ENCODE peak calls at places on chromosomes 13 and 19, in eight cellular contexts. One of them, this sample, is unnamed.

GRCh38 chr13:107644136-107644535 is 571.2 kb downstream of the LIG4 start:
- DNase-seq in CD4-positive, alpha-beta T cell: no peak
- DNase-seq in psoas muscle: no peak
- DNase-seq in brain microvascular endothelial cell: no peak
- DNase-seq in PC-3: no peak
- DNase-seq in fibroblast of lung: no peak
- DNase-seq in cardiac muscle cell: no peak
- DNase-seq in suprapubic skin: no peak
- DNase-seq in this sample: no peak

GRCh38 chr13:43767351-43767901 is 19.3 kb downstream of the ENOX1 start:
- DNase-seq in CD4-positive, alpha-beta T cell: no peak
- DNase-seq in psoas muscle: peak; percentile 52
- DNase-seq in brain microvascular endothelial cell: no peak
- DNase-seq in PC-3: no peak
- DNase-seq in fibroblast of lung: peak; percentile 55
- DNase-seq in cardiac muscle cell: peak; percentile 60
- DNase-seq in suprapubic skin: no peak
- DNase-seq in this sample: no peak

GRCh38 chr19:31423896-31424295 is 74.7 kb upstream of the TSHZ3 start:
- DNase-seq in CD4-positive, alpha-beta T cell: no peak
- DNase-seq in psoas muscle: no peak
- DNase-seq in brain microvascular endothelial cell: no peak
- DNase-seq in PC-3: no peak
- DNase-seq in fibroblast of lung: no peak
- DNase-seq in cardiac muscle cell: no peak
- DNase-seq in suprapubic skin: no peak
- DNase-seq in this sample: no peak

GRCh38 chr19:49712397-49712859 is 21.5 kb downstream of the CPT1C start:
- DNase-seq in CD4-positive, alpha-beta T cell: no peak
- DNase-seq in psoas muscle: peak; percentile 66
- DNase-seq in brain microvascular endothelial cell: no peak
- DNase-seq in PC-3: peak; percentile 86
- DNase-seq in fibroblast of lung: peak; percentile 61
- DNase-seq in cardiac muscle cell: no peak
- DNase-seq in suprapubic skin: no peak
- DNase-seq in this sample: no peak

GRCh38 chr13:20332361-20333096 is 100.4 kb upstream of the GJB6 start:
- DNase-seq in CD4-positive, alpha-beta T cell: no peak
- DNase-seq in psoas muscle: no peak
- DNase-seq in brain microvascular endothelial cell: no peak
- DNase-seq in PC-3: no peak
- DNase-seq in fibroblast of lung: peak; percentile 18
- DNase-seq in cardiac muscle cell: peak; percentile 25
- DNase-seq in suprapubic skin: no peak
- DNase-seq in this sample: no peak

GRCh38 chr19:9823816-9824215 is 3.9 kb upstream of the UBL5 start:
- DNase-seq in CD4-positive, alpha-beta T cell: no peak
- DNase-seq in psoas muscle: peak; percentile 4
- DNase-seq in brain microvascular endothelial cell: no peak
- DNase-seq in PC-3: no peak
- DNase-seq in fibroblast of lung: no peak
- DNase-seq in cardiac muscle cell: no peak
- DNase-seq in suprapubic skin: no peak
- DNase-seq in this sample: no peak

GRCh38 chr19:32406161-32407003 is 812 bp downstream of the DPY19L3 start:
- DNase-seq in CD4-positive, alpha-beta T cell: no peak
- DNase-seq in psoas muscle: no peak
- DNase-seq in brain microvascular endothelial cell: no peak
- DNase-seq in PC-3: no peak
- DNase-seq in fibroblast of lung: no peak
- DNase-seq in cardiac muscle cell: no peak
- DNase-seq in suprapubic skin: peak; percentile 78
- DNase-seq in this sample: no peak

GRCh38 chr13:113118328-113119021 is 4.1 kb upstream of the F10 start:
- DNase-seq in CD4-positive, alpha-beta T cell: no peak
- DNase-seq in psoas muscle: no peak
- DNase-seq in brain microvascular endothelial cell: no peak
- DNase-seq in PC-3: no peak
- DNase-seq in fibroblast of lung: no peak
- DNase-seq in cardiac muscle cell: no peak
- DNase-seq in suprapubic skin: peak; percentile 51
- DNase-seq in this sample: no peak

GRCh38 chr13:37360556-37360955 is 238.0 kb downstream of the POSTN start:
- DNase-seq in CD4-positive, alpha-beta T cell: no peak
- DNase-seq in psoas muscle: no peak
- DNase-seq in brain microvascular endothelial cell: no peak
- DNase-seq in PC-3: no peak
- DNase-seq in fibroblast of lung: peak; percentile 7
- DNase-seq in cardiac muscle cell: no peak
- DNase-seq in suprapubic skin: no peak
- DNase-seq in this sample: no peak

GRCh38 chr19:51742736-51743288 is 8.9 kb downstream of the FPR1 start:
- DNase-seq in CD4-positive, alpha-beta T cell: no peak
- DNase-seq in psoas muscle: no peak
- DNase-seq in brain microvascular endothelial cell: peak; percentile 37
- DNase-seq in PC-3: peak; percentile 42
- DNase-seq in fibroblast of lung: no peak
- DNase-seq in cardiac muscle cell: no peak
- DNase-seq in suprapubic skin: no peak
- DNase-seq in this sample: no peak

GRCh38 chr19:7869453-7869909 is 4.7 kb downstream of the PRR36 start:
- DNase-seq in CD4-positive, alpha-beta T cell: peak; percentile 76
- DNase-seq in psoas muscle: peak; percentile 78
- DNase-seq in brain microvascular endothelial cell: no peak
- DNase-seq in PC-3: peak; percentile 80
- DNase-seq in fibroblast of lung: peak; percentile 25
- DNase-seq in cardiac muscle cell: peak; percentile 84
- DNase-seq in suprapubic skin: peak; percentile 85
- DNase-seq in this sample: no peak

DNA sequence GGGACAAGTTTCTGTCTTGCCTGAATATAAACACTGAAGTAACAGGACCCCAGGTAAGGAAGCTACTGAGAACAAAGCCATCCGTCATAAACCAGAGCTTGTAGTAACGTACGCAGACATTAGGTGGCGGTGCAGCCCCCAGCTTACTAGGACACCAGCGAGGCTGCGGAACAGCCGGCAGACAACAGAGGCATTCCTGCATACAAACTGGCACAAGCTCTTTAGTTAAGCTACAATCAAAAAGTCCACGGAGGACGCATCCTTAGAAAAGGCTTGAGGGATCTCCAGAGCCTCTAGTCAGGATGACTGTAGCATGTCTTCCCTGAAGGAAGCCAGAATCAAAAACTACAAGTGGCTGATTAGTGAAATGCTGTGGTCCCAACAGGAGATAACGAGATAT is 26.2 kb downstream of the ZNF160 start:
- DNase-seq in CD4-positive, alpha-beta T cell: no peak
- DNase-seq in psoas muscle: no peak
- DNase-seq in brain microvascular endothelial cell: peak; percentile 60
- DNase-seq in PC-3: peak; percentile 13
- DNase-seq in fibroblast of lung: peak; percentile 55
- DNase-seq in cardiac muscle cell: peak; percentile 81
- DNase-seq in suprapubic skin: no peak
- DNase-seq in this sample: peak; percentile 41
- H3K27ac ChIP-seq in CD4-positive, alpha-beta T cell: no peak overlapping the region
- H3K27ac ChIP-seq in psoas muscle: no peak overlapping the region
- H3K27ac ChIP-seq in brain microvascular endothelial cell: no peak overlapping the region
- H3K27ac ChIP-seq in PC-3: no peak overlapping the region
- H3K27ac ChIP-seq in fibroblast of lung: no peak overlapping the region
- H3K27ac ChIP-seq in cardiac muscle cell: no peak overlapping the region
- H3K27ac ChIP-seq in suprapubic skin: no peak overlapping the region
- H3K27ac ChIP-seq in this sample: no peak overlapping the region

DNA sequence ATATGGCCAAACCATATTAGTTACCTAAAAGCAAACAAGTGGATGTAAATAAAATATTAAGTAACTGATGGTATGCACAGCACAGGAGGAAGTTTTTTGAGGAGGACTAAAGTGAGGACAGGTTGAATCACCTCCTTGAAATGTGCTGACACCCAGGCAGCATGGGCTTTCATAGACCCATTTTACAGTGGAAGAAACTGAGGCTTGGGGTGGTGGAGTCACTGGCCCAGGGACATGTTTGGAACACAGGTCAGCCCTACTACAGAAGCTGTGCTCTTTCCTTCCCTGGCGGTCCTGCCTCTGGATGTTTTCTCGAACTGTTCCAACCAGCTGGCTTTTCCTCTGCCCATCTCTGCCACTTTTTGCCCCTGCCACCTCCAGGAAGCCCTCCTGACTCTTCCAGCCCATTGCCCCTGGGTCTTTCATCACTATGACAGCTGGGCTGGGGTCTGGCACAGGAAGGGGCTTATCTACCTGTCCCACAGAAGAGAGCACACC is 11.2 kb upstream of the PTPRS start:
- DNase-seq in CD4-positive, alpha-beta T cell: no peak
- DNase-seq in psoas muscle: no peak
- DNase-seq in brain microvascular endothelial cell: no peak
- DNase-seq in PC-3: no peak
- DNase-seq in fibroblast of lung: no peak
- DNase-seq in cardiac muscle cell: no peak
- DNase-seq in suprapubic skin: no peak
- DNase-seq in this sample: no peak
- H3K27ac ChIP-seq in CD4-positive, alpha-beta T cell: no peak overlapping the region
- H3K27ac ChIP-seq in psoas muscle: no peak overlapping the region
- H3K27ac ChIP-seq in brain microvascular endothelial cell: no peak overlapping the region
- H3K27ac ChIP-seq in PC-3: no peak overlapping the region
- H3K27ac ChIP-seq in fibroblast of lung: no peak overlapping the region
- H3K27ac ChIP-seq in cardiac muscle cell: no peak overlapping the region
- H3K27ac ChIP-seq in suprapubic skin: no peak overlapping the region
- H3K27ac ChIP-seq in this sample: no peak overlapping the region

GRCh38 chr19:16087940-16088339 is 11.6 kb downstream of the TPM4 start:
- DNase-seq in CD4-positive, alpha-beta T cell: no peak
- DNase-seq in psoas muscle: no peak
- DNase-seq in brain microvascular endothelial cell: no peak
- DNase-seq in PC-3: no peak
- DNase-seq in fibroblast of lung: no peak
- DNase-seq in cardiac muscle cell: no peak
- DNase-seq in suprapubic skin: no peak
- DNase-seq in this sample: no peak

GRCh38 chr19:16084067-16084685 is 7.9 kb downstream of the TPM4 start:
- DNase-seq in CD4-positive, alpha-beta T cell: no peak
- DNase-seq in psoas muscle: no peak
- DNase-seq in brain microvascular endothelial cell: no peak
- DNase-seq in PC-3: no peak
- DNase-seq in fibroblast of lung: peak; percentile 19
- DNase-seq in cardiac muscle cell: no peak
- DNase-seq in suprapubic skin: no peak
- DNase-seq in this sample: no peak

GRCh38 chr19:16088351-16088984 is 12.2 kb downstream of the TPM4 start:
- DNase-seq in CD4-positive, alpha-beta T cell: no peak
- DNase-seq in psoas muscle: no peak
- DNase-seq in brain microvascular endothelial cell: no peak
- DNase-seq in PC-3: no peak
- DNase-seq in fibroblast of lung: peak; percentile 69
- DNase-seq in cardiac muscle cell: no peak
- DNase-seq in suprapubic skin: no peak
- DNase-seq in this sample: no peak

GRCh38 chr19:16088985-16089846 is 12.9 kb downstream of the TPM4 start:
- DNase-seq in CD4-positive, alpha-beta T cell: no peak
- DNase-seq in psoas muscle: no peak
- DNase-seq in brain microvascular endothelial cell: no peak
- DNase-seq in PC-3: no peak
- DNase-seq in fibroblast of lung: no peak
- DNase-seq in cardiac muscle cell: no peak
- DNase-seq in suprapubic skin: no peak
- DNase-seq in this sample: no peak

GRCh38 chr19:16085115-16085514 is 8.8 kb downstream of the TPM4 start:
- DNase-seq in CD4-positive, alpha-beta T cell: no peak
- DNase-seq in psoas muscle: no peak
- DNase-seq in brain microvascular endothelial cell: no peak
- DNase-seq in PC-3: peak; percentile 42
- DNase-seq in fibroblast of lung: peak; percentile 45
- DNase-seq in cardiac muscle cell: no peak
- DNase-seq in suprapubic skin: no peak
- DNase-seq in this sample: no peak
- H3K27ac ChIP-seq in CD4-positive, alpha-beta T cell: peak overlapping the region; percentile 13
- H3K27ac ChIP-seq in psoas muscle: no peak overlapping the region
- H3K27ac ChIP-seq in brain microvascular endothelial cell: peak overlapping the region; percentile 27
- H3K27ac ChIP-seq in PC-3: no peak overlapping the region
- H3K27ac ChIP-seq in fibroblast of lung: peak overlapping the region; percentile 28
- H3K27ac ChIP-seq in cardiac muscle cell: no peak overlapping the region
- H3K27ac ChIP-seq in suprapubic skin: no peak overlapping the region
- H3K27ac ChIP-seq in this sample: no peak overlapping the region

DNA sequence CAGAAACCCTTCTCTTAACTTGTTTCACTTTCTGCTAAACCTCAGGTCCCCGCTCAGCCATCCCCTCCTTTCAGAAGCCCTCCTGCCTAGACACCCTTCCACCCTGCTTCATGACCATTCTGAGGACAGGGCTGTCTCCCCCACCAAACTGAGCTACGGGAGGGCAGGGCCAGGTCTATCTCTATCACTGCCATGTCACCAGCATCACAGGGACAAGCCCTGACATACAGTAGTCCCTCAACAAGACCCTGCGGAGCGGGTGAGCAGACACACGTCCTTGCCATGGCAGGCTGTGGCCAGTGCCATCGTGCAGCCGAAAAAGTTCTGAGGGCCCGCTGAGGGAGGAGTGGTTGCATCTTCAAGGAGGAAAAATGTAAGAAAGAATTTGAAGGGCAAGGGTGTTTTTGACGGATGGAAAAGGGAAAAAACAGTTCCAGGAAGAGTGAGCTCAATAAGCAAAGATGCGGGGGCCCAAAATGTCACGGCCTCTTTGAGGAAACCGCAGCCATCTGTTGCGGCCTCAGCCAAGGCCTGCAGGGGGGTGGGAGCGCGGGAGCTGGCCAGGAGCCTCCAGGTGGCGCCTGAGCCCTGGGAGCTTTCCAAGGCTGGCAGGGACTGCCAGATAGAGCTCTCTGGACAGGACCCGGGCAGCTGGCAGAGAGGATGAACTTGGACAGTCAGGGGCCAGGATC is 8.1 kb downstream of the PTGIR start:
- DNase-seq in CD4-positive, alpha-beta T cell: no peak
- DNase-seq in psoas muscle: peak; percentile 45
- DNase-seq in brain microvascular endothelial cell: no peak
- DNase-seq in PC-3: peak; percentile 65
- DNase-seq in fibroblast of lung: peak; percentile 50
- DNase-seq in cardiac muscle cell: peak; percentile 81
- DNase-seq in suprapubic skin: no peak
- DNase-seq in this sample: peak; percentile 6
- H3K27ac ChIP-seq in CD4-positive, alpha-beta T cell: peak overlapping the region; percentile 61
- H3K27ac ChIP-seq in psoas muscle: no peak overlapping the region
- H3K27ac ChIP-seq in brain microvascular endothelial cell: no peak overlapping the region
- H3K27ac ChIP-seq in PC-3: no peak overlapping the region
- H3K27ac ChIP-seq in fibroblast of lung: peak overlapping the region; percentile 66
- H3K27ac ChIP-seq in cardiac muscle cell: no peak overlapping the region
- H3K27ac ChIP-seq in suprapubic skin: no peak overlapping the region
- H3K27ac ChIP-seq in this sample: peak overlapping the region; percentile 21

GRCh38 chr13:41058229-41059070 is 2.9 kb upstream of the WBP4 start:
- DNase-seq in CD4-positive, alpha-beta T cell: no peak
- DNase-seq in psoas muscle: no peak
- DNase-seq in brain microvascular endothelial cell: no peak
- DNase-seq in PC-3: no peak
- DNase-seq in fibroblast of lung: no peak
- DNase-seq in cardiac muscle cell: peak; percentile 11
- DNase-seq in suprapubic skin: no peak
- DNase-seq in this sample: no peak
- H3K27ac ChIP-seq in CD4-positive, alpha-beta T cell: no peak overlapping the region
- H3K27ac ChIP-seq in psoas muscle: peak overlapping the region; percentile 98
- H3K27ac ChIP-seq in brain microvascular endothelial cell: no peak overlapping the region
- H3K27ac ChIP-seq in PC-3: no peak overlapping the region
- H3K27ac ChIP-seq in fibroblast of lung: no peak overlapping the region
- H3K27ac ChIP-seq in cardiac muscle cell: peak overlapping the region; percentile 93
- H3K27ac ChIP-seq in suprapubic skin: peak overlapping the region; percentile 99
- H3K27ac ChIP-seq in this sample: peak overlapping the region; percentile 99

DNA sequence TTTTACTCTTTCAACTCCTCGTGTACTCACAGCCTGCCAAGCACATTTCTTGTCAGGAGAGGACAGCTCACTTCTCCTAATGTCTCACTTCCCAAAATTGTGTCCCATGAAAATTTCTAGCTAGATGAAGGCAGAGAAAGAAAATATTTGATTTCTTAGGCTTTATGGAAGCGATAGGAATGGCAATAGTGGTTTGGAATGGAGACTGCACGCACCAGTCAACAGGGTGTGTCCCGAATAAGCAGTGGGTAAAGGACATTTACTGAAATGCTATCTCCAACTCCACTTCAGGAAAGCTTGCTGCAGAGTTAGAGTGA is 321 bp upstream of the ZNF222 start:
- DNase-seq in CD4-positive, alpha-beta T cell: no peak
- DNase-seq in psoas muscle: no peak
- DNase-seq in brain microvascular endothelial cell: no peak
- DNase-seq in PC-3: no peak
- DNase-seq in fibroblast of lung: no peak
- DNase-seq in cardiac muscle cell: no peak
- DNase-seq in suprapubic skin: no peak
- DNase-seq in this sample: no peak
- H3K27ac ChIP-seq in CD4-positive, alpha-beta T cell: no peak overlapping the region
- H3K27ac ChIP-seq in psoas muscle: peak overlapping the region; percentile 58
- H3K27ac ChIP-seq in brain microvascular endothelial cell: no peak overlapping the region
- H3K27ac ChIP-seq in PC-3: no peak overlapping the region
- H3K27ac ChIP-seq in fibroblast of lung: no peak overlapping the region
- H3K27ac ChIP-seq in cardiac muscle cell: peak overlapping the region; percentile 86
- H3K27ac ChIP-seq in suprapubic skin: no peak overlapping the region
- H3K27ac ChIP-seq in this sample: peak overlapping the region; percentile 19